ENCODE peak calls at places on chromosome 1, in eight cellular contexts. M, F, P, Q, Z, K, C and U are unnamed samples.

GRCh38 chr1:229579101-229579651 is 20.7 kb upstream of the ABCB10 start:
- DNase-seq in M (no peak), F (peak), P (peak), Q (peak), Z (peak), K (peak), C (no peak), U (no peak)

GRCh38 chr1:96520542-96520941 is 201.0 kb upstream of the PTBP2 start:
- DNase-seq in M (no peak), F (no peak), P (no peak), Q (peak), Z (no peak), K (no peak), C (no peak), U (no peak)

GRCh38 chr1:204885288-204885711 is 14.6 kb downstream of the NFASC start:
- DNase-seq in M (no peak), F (no peak), P (no peak), Q (peak), Z (peak), K (peak), C (no peak), U (peak)

GRCh38 chr1:54172614-54173312 is 20.0 kb upstream of the CDCP2 start:
- DNase-seq in M (no peak), F (no peak), P (no peak), Q (no peak), Z (no peak), K (no peak), C (no peak), U (no peak)

GRCh38 chr1:3903141-3904005 is 3.3 kb upstream of the C1orf174 start:
- DNase-seq in M (no peak), F (no peak), P (no peak), Q (peak), Z (no peak), K (no peak), C (peak), U (peak)

GRCh38 chr1:176745945-176746344 is 283.0 kb downstream of the PAPPA2 start:
- DNase-seq in M (no peak), F (no peak), P (no peak), Q (no peak), Z (peak), K (no peak), C (peak), U (no peak)

GRCh38 chr1:184507604-184508289 is 120.9 kb downstream of the C1orf21 start:
- DNase-seq in M (no peak), F (no peak), P (no peak), Q (no peak), Z (no peak), K (no peak), C (no peak), U (no peak)

GRCh38 chr1:8259498-8260290 is 58.2 kb upstream of the SLC45A1 start:
- DNase-seq in M (peak), F (no peak), P (no peak), Q (peak), Z (peak), K (no peak), C (no peak), U (peak)

GRCh38 chr1:174398246-174398645 is 49.5 kb upstream of the GPR52 start:
- DNase-seq in M (no peak), F (no peak), P (no peak), Q (peak), Z (peak), K (no peak), C (peak), U (no peak)

GRCh38 chr1:110673197-110673701 is 1.5 kb downstream of the KCNA3 start:
- DNase-seq in M (no peak), F (no peak), P (no peak), Q (no peak), Z (no peak), K (no peak), C (no peak), U (no peak)

GRCh38 chr1:212967767-212968166 is 17.4 kb downstream of the VASH2 start:
- DNase-seq in M (peak), F (no peak), P (peak), Q (peak), Z (peak), K (no peak), C (peak), U (peak)

GRCh38 chr1:17201201-17202021 is 3.5 kb upstream of the PADI1 start:
- DNase-seq in M (no peak), F (no peak), P (no peak), Q (peak), Z (no peak), K (no peak), C (peak), U (no peak)

GRCh38 chr1:5509664-5510452 is 482.4 kb downstream of the NPHP4 start:
- DNase-seq in M (peak), F (no peak), P (peak), Q (peak), Z (peak), K (peak), C (peak), U (peak)

GRCh38 chr1:15620155-15620545 is 2.9 kb downstream of the DDI2 start:
- DNase-seq in M (peak), F (no peak), P (no peak), Q (no peak), Z (peak), K (no peak), C (peak), U (peak)